ENCODE peak calls at places on chromosomes 6 and 20, in six cellular contexts. R is AG10803, O is HTR-8/SVneo, H is T47D, Z is spleen, W is RCC 7860. M is an unnamed sample.

GRCh38 chr20:61731363-61732181 is 334.1 kb downstream of the TAF4 start:
- DNase-seq in R (peak; percentile 57), O (peak; percentile 75), H (no peak), Z (peak; percentile 57), W (no peak), M (no peak)

GRCh38 chr6:2765896-2766766 is 938 bp downstream of the WRNIP1 start:
- DNase-seq in R (peak; percentile 42), O (peak; percentile 30), H (peak; percentile 72), Z (peak; percentile 93), W (peak; percentile 20), M (no peak)

GRCh38 chr6:105250523-105250922 is 70.7 kb upstream of the POPDC3 start:
- DNase-seq in R (peak; percentile 24), O (no peak), H (no peak), Z (no peak), W (no peak), M (no peak)

GRCh38 chr6:167294241-167294640 is 3.1 kb downstream of the UNC93A start:
- DNase-seq in R (no peak), O (no peak), H (no peak), Z (peak; percentile 33), W (no peak), M (no peak)

GRCh38 chr20:4170621-4171537 is 155.5 kb upstream of the RNF24 start:
- DNase-seq in R (no peak), O (no peak), H (no peak), Z (no peak), W (no peak), M (no peak)

GRCh38 chr6:33323623-33323948 is 6.0 kb upstream of the ZBTB22 start:
- DNase-seq in R (no peak), O (no peak), H (no peak), Z (peak; percentile 87), W (no peak), M (no peak)

GRCh38 chr6:54618597-54618996 is 228.0 kb upstream of the FAM83B start:
- DNase-seq in R (no peak), O (no peak), H (no peak), Z (no peak), W (peak; percentile 6), M (no peak)

GRCh38 chr20:44494681-44495080 is 19.0 kb downstream of the TTPAL start:
- DNase-seq in R (no peak), O (no peak), H (no peak), Z (no peak), W (no peak), M (no peak)

GRCh38 chr6:39320370-39320984 is 2.0 kb downstream of the KCNK16 start:
- DNase-seq in R (no peak), O (no peak), H (no peak), Z (no peak), W (no peak), M (no peak)

GRCh38 chr6:131898718-131899117 is 52.5 kb downstream of the CCN2 start:
- DNase-seq in R (no peak), O (no peak), H (no peak), Z (no peak), W (no peak), M (no peak)

GRCh38 chr20:6613280-6613861 is 154.1 kb upstream of the BMP2 start:
- DNase-seq in R (no peak), O (no peak), H (no peak), Z (no peak), W (peak; percentile 17), M (no peak)

GRCh38 chr20:24836900-24837299 is 112.2 kb upstream of the CST7 start:
- DNase-seq in R (no peak), O (no peak), H (no peak), Z (no peak), W (no peak), M (no peak)

GRCh38 chr6:47475319-47475816 is 2.2 kb upstream of the CD2AP start:
- DNase-seq in R (no peak), O (no peak), H (no peak), Z (no peak), W (no peak), M (no peak)